ENCODE peak calls at places on chromosome 14, in nine cellular contexts. Q is ovary; W is stimulated activated CD4-positive, alpha-beta T cell treated with anti-CD3 and anti-CD28 coated beads, Interleukin-2, amount 100 ng/mL, for 48 hours; X is non-pigmented ciliary epithelial cell; E is activated CD4-positive, CD25-positive, alpha-beta regulatory T cell; P is fibroblast of lung; J is iris pigment epithelial cell; S is pancreas; I is GM10248. R is an unnamed sample.

GRCh38 chr14:96267336-96267735 is 11.3 kb downstream of the BDKRB1 start:
- DNase-seq in E (no peak), X (no peak), I (no peak), Q (no peak), P (peak; percentile 82), S (peak; percentile 78), J (peak; percentile 82), W (no peak), R (no peak)

GRCh38 chr14:103127356-103127755 is 4.1 kb downstream of the TNFAIP2 start:
- DNase-seq in I (no peak), Q (no peak), P (no peak), S (peak; percentile 82), E (no peak), X (no peak), W (no peak), J (no peak), R (no peak)

GRCh38 chr14:68215628-68216027 is 396.0 kb downstream of the RAD51B start:
- DNase-seq in S (no peak), Q (no peak), W (no peak), I (no peak), P (no peak), E (no peak), J (no peak), X (no peak), R (no peak)

GRCh38 chr14:86675059-86675458 is 1145.1 kb downstream of the FLRT2 start:
- DNase-seq in J (no peak), X (no peak), W (no peak), S (no peak), Q (no peak), I (no peak), P (no peak), E (no peak), R (no peak)

GRCh38 chr14:95533391-95533821 is 1.4 kb upstream of the GLRX5 start:
- DNase-seq in I (no peak), X (no peak), Q (peak; percentile 5), E (no peak), S (no peak), J (peak; percentile 58), W (no peak), P (peak; percentile 58), R (no peak)

GRCh38 chr14:75861161-75861621 is 120.6 kb downstream of the TGFB3 start:
- DNase-seq in J (peak; percentile 90), S (no peak), Q (peak; percentile 16), P (peak; percentile 74), X (no peak), E (no peak), I (no peak), W (no peak), R (no peak)

GRCh38 chr14:23186913-23187654 is 3.6 kb upstream of the SLC7A8 start:
- DNase-seq in X (no peak), I (peak; percentile 65), S (no peak), Q (no peak), P (peak; percentile 84), W (peak; percentile 23), J (peak; percentile 68), E (no peak), R (no peak)

GRCh38 chr14:92704036-92704804 is 44.2 kb downstream of the LGMN start:
- DNase-seq in Q (no peak), E (no peak), S (no peak), X (no peak), J (no peak), P (no peak), I (peak; percentile 87), W (no peak), R (no peak)

GRCh38 chr14:104690266-104690711 is 871 bp downstream of the INF2 start:
- DNase-seq in W (no peak), X (no peak), E (no peak), I (no peak), S (peak; percentile 77), J (no peak), P (no peak), Q (no peak), R (no peak)

GRCh38 chr14:36477266-36477665 is 42.8 kb downstream of the NKX2-1 start:
- DNase-seq in X (no peak), S (no peak), E (no peak), I (no peak), W (no peak), Q (no peak), P (no peak), J (no peak), R (no peak)

GRCh38 chr14:24116111-24116809 is 1.5 kb upstream of the NRL start:
- DNase-seq in J (no peak), P (no peak), W (no peak), E (no peak), Q (no peak), I (no peak), X (no peak), S (no peak), R (no peak)

GRCh38 chr14:41663478-41663845 is 56.8 kb downstream of the LRFN5 start:
- DNase-seq in J (peak; percentile 53), S (no peak), I (no peak), Q (no peak), P (no peak), E (no peak), W (no peak), X (peak; percentile 53), R (no peak)

GRCh38 chr14:75258803-75259509 is 19.7 kb upstream of the FOS start:
- DNase-seq in Q (peak; percentile 97), I (peak; percentile 95), X (peak; percentile 99), S (peak; percentile 100), E (peak; percentile 97), W (peak; percentile 98), P (peak; percentile 100), J (peak; percentile 100), R (peak; percentile 97)

GRCh38 chr14:64878775-64879634 is 702 bp downstream of the SPTB start:
- DNase-seq in X (no peak), J (no peak), I (peak; percentile 15), W (no peak), S (peak; percentile 75), E (no peak), P (no peak), Q (no peak), R (no peak)

GRCh38 chr14:103105580-103106168 is 11.1 kb downstream of the EXOC3L4 start:
- DNase-seq in W (no peak), X (no peak), I (no peak), E (no peak), S (peak; percentile 40), P (no peak), J (no peak), Q (no peak), R (no peak)

GRCh38 chr14:71266994-71267636 is 359.9 kb downstream of the PCNX1 start:
- DNase-seq in I (peak; percentile 19), S (no peak), X (no peak), E (no peak), J (peak; percentile 97), Q (no peak), P (peak; percentile 19), W (peak; percentile 11), R (no peak)

GRCh38 chr14:45194964-45195363 is 58.0 kb downstream of the MIS18BP1 start:
- DNase-seq in E (no peak), P (no peak), J (no peak), S (no peak), W (no peak), X (no peak), I (peak; percentile 14), Q (no peak), R (no peak)

GRCh38 chr14:65431951-65432350 is 19.4 kb downstream of the FUT8 start:
- DNase-seq in J (peak; percentile 78), X (no peak), S (no peak), P (no peak), W (no peak), E (no peak), Q (no peak), I (no peak), R (no peak)

GRCh38 chr14:74909911-74910310 is 13.1 kb downstream of the RPS6KL1 start:
- DNase-seq in X (no peak), S (no peak), P (no peak), I (no peak), E (no peak), W (no peak), Q (no peak), J (no peak), R (no peak)

GRCh38 chr14:24875203-24875840 is 174.6 kb downstream of the STXBP6 start:
- DNase-seq in Q (no peak), P (no peak), S (no peak), W (no peak), E (no peak), J (no peak), I (no peak), X (no peak), R (no peak)

GRCh38 chr14:25136811-25137210 is 86.9 kb upstream of the STXBP6 start:
- DNase-seq in E (no peak), Q (no peak), S (no peak), J (no peak), P (no peak), I (no peak), W (no peak), X (no peak), R (no peak)

GRCh38 chr14:64997108-64997794 is 10.6 kb downstream of the FNTB start:
- DNase-seq in W (no peak), X (no peak), E (no peak), Q (no peak), P (no peak), S (no peak), J (no peak), I (no peak), R (no peak)

GRCh38 chr14:103347091-103347815 is 13.2 kb downstream of the EIF5 start:
- DNase-seq in S (no peak), J (no peak), Q (no peak), P (no peak), E (no peak), I (no peak), W (no peak), X (no peak), R (no peak)

GRCh38 chr14:88104710-88105109 is 99.8 kb downstream of the GPR65 start:
- DNase-seq in I (no peak), X (no peak), W (no peak), Q (no peak), J (no peak), E (no peak), S (no peak), P (no peak), R (no peak)

GRCh38 chr14:24013654-24014514 is 25.2 kb downstream of the DHRS4L2 start:
- DNase-seq in Q (peak; percentile 32), P (peak; percentile 76), S (no peak), J (peak; percentile 56), X (peak; percentile 34), E (no peak), W (peak; percentile 50), I (peak; percentile 75), R (peak; percentile 43)

GRCh38 chr14:68286667-68287066 is 467.1 kb downstream of the RAD51B start:
- DNase-seq in Q (no peak), E (no peak), P (no peak), J (no peak), W (no peak), X (no peak), I (no peak), S (no peak), R (no peak)